ENCODE peak calls at places on chromosome 19, in five cellular contexts. One of them, this sample, is unnamed.

GRCh38 chr19:40433391-40434216 is 7.8 kb upstream of the SERTAD1 start:
- DNase-seq in suprapubic skin: peak; percentile 95
- DNase-seq in right atrium auricular region: peak; percentile 90
- DNase-seq in pancreas: peak; percentile 84
- DNase-seq in upper lobe of right lung: peak; percentile 96
- DNase-seq in this sample: peak; percentile 50

GRCh38 chr19:890831-891230 is 2.2 kb downstream of the MED16 start:
- DNase-seq in suprapubic skin: no peak
- DNase-seq in pancreas: peak; percentile 48
- DNase-seq in right atrium auricular region: no peak
- DNase-seq in upper lobe of right lung: no peak
- DNase-seq in this sample: no peak

GRCh38 chr19:39085392-39085791 is 1.2 kb downstream of the ACP7 start:
- DNase-seq in upper lobe of right lung: no peak
- DNase-seq in suprapubic skin: no peak
- DNase-seq in right atrium auricular region: no peak
- DNase-seq in pancreas: no peak
- DNase-seq in this sample: no peak

GRCh38 chr19:51158474-51159129 is 16.5 kb downstream of the SIGLEC7 start:
- DNase-seq in upper lobe of right lung: no peak
- DNase-seq in pancreas: peak; percentile 34
- DNase-seq in right atrium auricular region: no peak
- DNase-seq in suprapubic skin: no peak
- DNase-seq in this sample: peak; percentile 65

GRCh38 chr19:55540619-55541018 is 3.7 kb upstream of the SBK2 start:
- DNase-seq in right atrium auricular region: no peak
- DNase-seq in upper lobe of right lung: no peak
- DNase-seq in suprapubic skin: no peak
- DNase-seq in pancreas: no peak
- DNase-seq in this sample: no peak

GRCh38 chr19:31432411-31432810 is 83.2 kb upstream of the TSHZ3 start:
- DNase-seq in right atrium auricular region: no peak
- DNase-seq in suprapubic skin: no peak
- DNase-seq in pancreas: no peak
- DNase-seq in upper lobe of right lung: no peak
- DNase-seq in this sample: no peak

GRCh38 chr19:1999856-2000515 is 15.5 kb downstream of the BTBD2 start:
- DNase-seq in suprapubic skin: no peak
- DNase-seq in upper lobe of right lung: no peak
- DNase-seq in pancreas: no peak
- DNase-seq in right atrium auricular region: no peak
- DNase-seq in this sample: no peak

GRCh38 chr19:38266981-38267597 is 2.7 kb downstream of the SPINT2 start:
- DNase-seq in pancreas: no peak
- DNase-seq in suprapubic skin: no peak
- DNase-seq in right atrium auricular region: no peak
- DNase-seq in upper lobe of right lung: no peak
- DNase-seq in this sample: no peak

GRCh38 chr19:5037936-5038335 is 69.0 kb downstream of the KDM4B start:
- DNase-seq in upper lobe of right lung: no peak
- DNase-seq in right atrium auricular region: no peak
- DNase-seq in pancreas: no peak
- DNase-seq in suprapubic skin: no peak
- DNase-seq in this sample: no peak

GRCh38 chr19:16143399-16144215 is at the start of gene HSH2D:
- DNase-seq in suprapubic skin: no peak
- DNase-seq in right atrium auricular region: no peak
- DNase-seq in pancreas: peak; percentile 86
- DNase-seq in upper lobe of right lung: peak; percentile 90
- DNase-seq in this sample: peak; percentile 79

GRCh38 chr19:42250666-42251531 is 4.0 kb downstream of the ERF start:
- DNase-seq in upper lobe of right lung: peak; percentile 75
- DNase-seq in pancreas: peak; percentile 47
- DNase-seq in suprapubic skin: no peak
- DNase-seq in right atrium auricular region: peak; percentile 76
- DNase-seq in this sample: no peak

GRCh38 chr19:38060346-38060745 is 153.3 kb downstream of the SIPA1L3 start:
- DNase-seq in right atrium auricular region: no peak
- DNase-seq in suprapubic skin: no peak
- DNase-seq in pancreas: no peak
- DNase-seq in upper lobe of right lung: no peak
- DNase-seq in this sample: no peak

GRCh38 chr19:45508931-45509691 is 1.8 kb downstream of the VASP start:
- DNase-seq in pancreas: peak; percentile 61
- DNase-seq in upper lobe of right lung: peak; percentile 84
- DNase-seq in right atrium auricular region: peak; percentile 84
- DNase-seq in suprapubic skin: no peak
- DNase-seq in this sample: peak; percentile 56

GRCh38 chr19:29872224-29872731 is 60.5 kb downstream of the CCNE1 start:
- DNase-seq in suprapubic skin: no peak
- DNase-seq in pancreas: no peak
- DNase-seq in upper lobe of right lung: peak; percentile 62
- DNase-seq in right atrium auricular region: no peak
- DNase-seq in this sample: peak; percentile 12

GRCh38 chr19:13037161-13037560 is 41.9 kb downstream of the NFIX start:
- DNase-seq in pancreas: no peak
- DNase-seq in upper lobe of right lung: no peak
- DNase-seq in suprapubic skin: no peak
- DNase-seq in right atrium auricular region: no peak
- DNase-seq in this sample: no peak

GRCh38 chr19:14149011-14149410 is 12.6 kb upstream of the ASF1B start:
- DNase-seq in right atrium auricular region: no peak
- DNase-seq in suprapubic skin: no peak
- DNase-seq in upper lobe of right lung: no peak
- DNase-seq in pancreas: no peak
- DNase-seq in this sample: no peak

GRCh38 chr19:37983153-37983552 is 76.1 kb downstream of the SIPA1L3 start:
- DNase-seq in suprapubic skin: no peak
- DNase-seq in right atrium auricular region: no peak
- DNase-seq in upper lobe of right lung: peak; percentile 16
- DNase-seq in pancreas: no peak
- DNase-seq in this sample: no peak

GRCh38 chr19:48575931-48576622 is 24.1 kb downstream of the SULT2B1 start:
- DNase-seq in right atrium auricular region: no peak
- DNase-seq in upper lobe of right lung: no peak
- DNase-seq in pancreas: no peak
- DNase-seq in suprapubic skin: no peak
- DNase-seq in this sample: no peak

GRCh38 chr19:33408116-33408515 is 34.6 kb downstream of the CEBPG start:
- DNase-seq in suprapubic skin: no peak
- DNase-seq in right atrium auricular region: no peak
- DNase-seq in pancreas: no peak
- DNase-seq in upper lobe of right lung: no peak
- DNase-seq in this sample: no peak

GRCh38 chr19:58387338-58388174 is 487 bp downstream of the RPS5 start:
- DNase-seq in suprapubic skin: no peak
- DNase-seq in right atrium auricular region: no peak
- DNase-seq in upper lobe of right lung: no peak
- DNase-seq in pancreas: no peak
- DNase-seq in this sample: no peak

GRCh38 chr19:4448147-4448985 is 9.2 kb downstream of the UBXN6 start:
- DNase-seq in suprapubic skin: no peak
- DNase-seq in pancreas: peak; percentile 82
- DNase-seq in upper lobe of right lung: no peak
- DNase-seq in right atrium auricular region: no peak
- DNase-seq in this sample: no peak

GRCh38 chr19:10742494-10742893 is 24.6 kb downstream of the DNM2 start:
- DNase-seq in upper lobe of right lung: no peak
- DNase-seq in suprapubic skin: no peak
- DNase-seq in pancreas: no peak
- DNase-seq in right atrium auricular region: no peak
- DNase-seq in this sample: no peak

GRCh38 chr19:10747674-10748073 is 29.8 kb downstream of the DNM2 start:
- DNase-seq in pancreas: no peak
- DNase-seq in suprapubic skin: no peak
- DNase-seq in upper lobe of right lung: no peak
- DNase-seq in right atrium auricular region: no peak
- DNase-seq in this sample: no peak

GRCh38 chr19:10744222-10744847 is 26.5 kb downstream of the DNM2 start:
- DNase-seq in pancreas: no peak
- DNase-seq in suprapubic skin: no peak
- DNase-seq in right atrium auricular region: no peak
- DNase-seq in upper lobe of right lung: no peak
- DNase-seq in this sample: no peak

GRCh38 chr19:10747271-10747670 is 29.4 kb downstream of the DNM2 start:
- DNase-seq in pancreas: no peak
- DNase-seq in right atrium auricular region: no peak
- DNase-seq in suprapubic skin: no peak
- DNase-seq in upper lobe of right lung: no peak
- DNase-seq in this sample: no peak

DNA sequence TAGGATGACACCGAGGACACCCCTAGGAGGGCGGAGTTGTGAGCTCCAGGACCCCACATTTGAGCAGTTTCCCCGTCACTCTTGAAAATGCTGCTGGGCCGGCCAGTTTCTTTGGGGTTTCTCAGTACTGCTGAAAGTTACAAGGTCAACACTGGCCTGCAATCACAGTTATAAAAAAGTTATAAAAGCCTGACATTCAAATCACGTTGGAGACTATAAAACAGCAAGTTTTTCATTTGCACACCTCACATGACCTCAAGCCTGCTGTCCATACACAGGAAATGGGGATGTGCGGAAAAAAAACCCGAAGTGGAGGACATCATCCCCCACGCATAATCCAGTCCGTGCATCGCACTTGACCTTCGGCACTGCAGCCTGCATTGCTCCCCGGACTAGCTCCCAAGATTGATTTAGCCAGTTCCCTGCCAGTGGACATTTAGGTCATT is 27.0 kb downstream of the DNM2 start:
- DNase-seq in right atrium auricular region: no peak
- DNase-seq in pancreas: no peak
- DNase-seq in upper lobe of right lung: no peak
- DNase-seq in suprapubic skin: no peak
- DNase-seq in this sample: no peak
- H3K4me3 ChIP-seq in right atrium auricular region: no peak overlapping the region
- H3K4me3 ChIP-seq in pancreas: no peak overlapping the region
- H3K4me3 ChIP-seq in upper lobe of right lung: no peak overlapping the region
- H3K4me3 ChIP-seq in suprapubic skin: no peak overlapping the region
- H3K4me3 ChIP-seq in this sample: no peak overlapping the region

GRCh38 chr19:11418518-11419506 is at the start of gene RGL3:
- DNase-seq in pancreas: peak; percentile 61
- DNase-seq in suprapubic skin: no peak
- DNase-seq in right atrium auricular region: no peak
- DNase-seq in upper lobe of right lung: peak; percentile 85
- DNase-seq in this sample: no peak
- H3K9me3 ChIP-seq in pancreas: no peaks in the 10 kb centered on the region
- H3K9me3 ChIP-seq in suprapubic skin: no peaks in the 10 kb centered on the region
- H3K9me3 ChIP-seq in right atrium auricular region: no peaks in the 10 kb centered on the region
- H3K9me3 ChIP-seq in upper lobe of right lung: no peaks in the 10 kb centered on the region
- H3K9me3 ChIP-seq in this sample: no peaks in the 10 kb centered on the region

GRCh38 chr19:7515091-7515470 is 822 bp upstream of the ZNF358 start:
- DNase-seq in suprapubic skin: no peak
- DNase-seq in pancreas: no peak
- DNase-seq in upper lobe of right lung: no peak
- DNase-seq in right atrium auricular region: peak; percentile 66
- DNase-seq in this sample: no peak
- H3K27ac ChIP-seq in suprapubic skin: peak overlapping the region; percentile 80
- H3K27ac ChIP-seq in pancreas: no peak overlapping the region
- H3K27ac ChIP-seq in upper lobe of right lung: peak overlapping the region; percentile 92
- H3K27ac ChIP-seq in right atrium auricular region: peak overlapping the region; percentile 91
- H3K27ac ChIP-seq in this sample: no peak overlapping the region

GRCh38 chr19:18290250-18291018 is 9.0 kb upstream of the JUND start:
- DNase-seq in pancreas: no peak
- DNase-seq in upper lobe of right lung: no peak
- DNase-seq in suprapubic skin: no peak
- DNase-seq in right atrium auricular region: no peak
- DNase-seq in this sample: peak; percentile 62

GRCh38 chr19:18291019-18291524 is 9.7 kb upstream of the JUND start:
- DNase-seq in suprapubic skin: no peak
- DNase-seq in upper lobe of right lung: no peak
- DNase-seq in pancreas: no peak
- DNase-seq in right atrium auricular region: no peak
- DNase-seq in this sample: no peak

GRCh38 chr19:18292460-18292809 is 11.0 kb upstream of the JUND start:
- DNase-seq in pancreas: no peak
- DNase-seq in suprapubic skin: no peak
- DNase-seq in upper lobe of right lung: no peak
- DNase-seq in right atrium auricular region: no peak
- DNase-seq in this sample: no peak

GRCh38 chr19:18292810-18293641 is 11.6 kb upstream of the JUND start:
- DNase-seq in right atrium auricular region: peak; percentile 91
- DNase-seq in suprapubic skin: peak; percentile 95
- DNase-seq in upper lobe of right lung: peak; percentile 93
- DNase-seq in pancreas: peak; percentile 50
- DNase-seq in this sample: no peak

GRCh38 chr19:18291590-18292459 is 10.4 kb upstream of the JUND start:
- DNase-seq in right atrium auricular region: peak; percentile 87
- DNase-seq in suprapubic skin: peak; percentile 92
- DNase-seq in upper lobe of right lung: peak; percentile 97
- DNase-seq in pancreas: peak; percentile 66
- DNase-seq in this sample: no peak
- H3K4me3 ChIP-seq in right atrium auricular region: peak overlapping the region; percentile 69
- H3K4me3 ChIP-seq in suprapubic skin: peak overlapping the region; percentile 72
- H3K4me3 ChIP-seq in upper lobe of right lung: peak overlapping the region; percentile 77
- H3K4me3 ChIP-seq in pancreas: peak overlapping the region; percentile 52
- H3K4me3 ChIP-seq in this sample: peak overlapping the region; percentile 84

GRCh38 chr19:54515156-54515555 is 12.5 kb downstream of the LAIR2 start:
- DNase-seq in upper lobe of right lung: no peak
- DNase-seq in suprapubic skin: no peak
- DNase-seq in right atrium auricular region: no peak
- DNase-seq in pancreas: no peak
- DNase-seq in this sample: no peak

GRCh38 chr19:54521022-54521859 is 18.6 kb downstream of the LAIR2 start:
- DNase-seq in pancreas: no peak
- DNase-seq in upper lobe of right lung: no peak
- DNase-seq in suprapubic skin: no peak
- DNase-seq in right atrium auricular region: no peak
- DNase-seq in this sample: no peak

GRCh38 chr19:54517483-54517882 is 14.9 kb downstream of the LAIR2 start:
- DNase-seq in right atrium auricular region: no peak
- DNase-seq in suprapubic skin: no peak
- DNase-seq in upper lobe of right lung: no peak
- DNase-seq in pancreas: peak; percentile 48
- DNase-seq in this sample: peak; percentile 32

GRCh38 chr19:54521860-54522513 is 19.4 kb downstream of the LAIR2 start:
- DNase-seq in suprapubic skin: no peak
- DNase-seq in pancreas: no peak
- DNase-seq in right atrium auricular region: no peak
- DNase-seq in upper lobe of right lung: no peak
- DNase-seq in this sample: no peak

GRCh38 chr19:54518844-54519243 is 16.2 kb downstream of the LAIR2 start:
- DNase-seq in pancreas: no peak
- DNase-seq in upper lobe of right lung: no peak
- DNase-seq in right atrium auricular region: no peak
- DNase-seq in suprapubic skin: no peak
- DNase-seq in this sample: no peak
- H3K9me3 ChIP-seq in pancreas: no peaks in the 10 kb centered on the region
- H3K9me3 ChIP-seq in upper lobe of right lung: no peaks in the 10 kb centered on the region
- H3K9me3 ChIP-seq in right atrium auricular region: no peaks in the 10 kb centered on the region
- H3K9me3 ChIP-seq in suprapubic skin: no peaks in the 10 kb centered on the region
- H3K9me3 ChIP-seq in this sample: no peaks in the 10 kb centered on the region

This sample was measured in naive thymus-derived CD4-positive, alpha-beta T cell.